ENCODE peak calls at places on chromosomes 12 and 14, in six cellular contexts. J is RWPE1, D is Panc1, I is substantia nigra, V is HCT116, Q is mammary epithelial cell. M is an unnamed sample.
A peak's percentile ranks its signal among the peaks of the same experiment; 100 is the strongest.

GRCh38 chr14:104768437-104769323 is 15.7 kb downstream of the SIVA1 start:
- DNase-seq in J (peak; percentile 65), D (peak; percentile 45), I (peak; percentile 75), V (peak; percentile 51), Q (peak; percentile 67), M (peak; percentile 94)

GRCh38 chr14:21072102-21072501 is 2.0 kb downstream of the ARHGEF40 start:
- DNase-seq in J (no peak), D (no peak), I (no peak), V (no peak), Q (no peak), M (no peak)

GRCh38 chr14:72275242-72275641 is 343.0 kb downstream of the RGS6 start:
- DNase-seq in J (no peak), D (no peak), I (no peak), V (no peak), Q (no peak), M (no peak)

GRCh38 chr12:131918311-131919050 is 10.6 kb upstream of the PUS1 start:
- DNase-seq in J (no peak), D (no peak), I (no peak), V (no peak), Q (no peak), M (no peak)

GRCh38 chr12:73187765-73188164 is 915.6 kb downstream of the TRHDE start:
- DNase-seq in J (no peak), D (no peak), I (no peak), V (no peak), Q (no peak), M (no peak)

GRCh38 chr12:69540606-69541386 is 44.5 kb upstream of the CCT2 start:
- DNase-seq in J (no peak), D (no peak), I (no peak), V (no peak), Q (no peak), M (no peak)

GRCh38 chr12:115632323-115632722 is 645.2 kb downstream of the MED13L start:
- DNase-seq in J (peak; percentile 27), D (no peak), I (no peak), V (no peak), Q (peak; percentile 8), M (no peak)

GRCh38 chr12:113103756-113104450 is 31.7 kb downstream of the RASAL1 start:
- DNase-seq in J (peak; percentile 56), D (no peak), I (no peak), V (no peak), Q (peak; percentile 27), M (peak; percentile 63)

GRCh38 chr14:93186961-93187360 is 1.8 kb downstream of the LYSET start:
- DNase-seq in J (no peak), D (no peak), I (no peak), V (no peak), Q (no peak), M (no peak)

GRCh38 chr12:6074979-6075585 is 49.4 kb downstream of the VWF start:
- DNase-seq in J (no peak), D (no peak), I (no peak), V (no peak), Q (no peak), M (no peak)

GRCh38 chr12:116529048-116529447 is 30.1 kb upstream of the MAP1LC3B2 start:
- DNase-seq in J (no peak), D (no peak), I (no peak), V (no peak), Q (no peak), M (peak; percentile 54)

GRCh38 chr12:6927999-6928702 is 392 bp downstream of the ATN1 start:
- DNase-seq in J (no peak), D (no peak), I (no peak), V (no peak), Q (no peak), M (peak; percentile 40)

GRCh38 chr12:106269150-106269771 is 21.4 kb upstream of the CKAP4 start:
- DNase-seq in J (no peak), D (no peak), I (no peak), V (no peak), Q (no peak), M (no peak)

GRCh38 chr12:76329163-76329562 is 19.1 kb downstream of the BBS10 start:
- DNase-seq in J (peak; percentile 92), D (no peak), I (no peak), V (peak; percentile 86), Q (peak; percentile 58), M (no peak)

GRCh38 chr14:99426796-99427346 is 53.8 kb downstream of the SETD3 start:
- DNase-seq in J (no peak), D (no peak), I (no peak), V (no peak), Q (no peak), M (no peak)

GRCh38 chr12:76085159-76085868 is 829 bp upstream of the NAP1L1 start:
- DNase-seq in J (no peak), D (no peak), I (no peak), V (no peak), Q (peak; percentile 10), M (peak; percentile 7)

DNA sequence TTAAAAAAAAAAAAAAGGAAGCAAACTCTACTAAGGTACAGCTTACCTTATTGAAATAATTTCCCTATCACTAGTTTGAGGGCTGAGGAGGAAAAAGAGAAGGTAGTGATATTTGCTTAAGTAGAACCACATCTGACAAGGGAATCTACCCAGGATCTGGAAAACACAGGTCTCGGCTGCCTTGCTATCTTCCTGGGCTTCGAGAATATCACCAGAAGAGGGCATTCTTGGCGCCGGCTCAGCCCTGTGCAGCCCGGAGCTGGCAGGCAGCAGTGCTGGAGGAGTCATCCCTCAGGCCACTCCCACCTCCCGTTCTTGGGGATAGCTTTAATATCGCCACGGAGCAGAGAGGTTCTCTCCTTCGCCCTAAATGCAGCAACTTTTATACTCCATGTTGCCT is 1181.2 kb downstream of the VRK1 start:
- DNase-seq in J (peak; percentile 81), D (no peak), I (peak; percentile 31), V (peak; percentile 6), Q (peak; percentile 70), M (peak; percentile 76)
- H3K27ac ChIP-seq in J (peak overlapping the region; percentile 93), D (no peak overlapping the region), I (peak overlapping the region; percentile 31), V (no peak overlapping the region), Q (no peak overlapping the region), M (peak overlapping the region; percentile 76)

DNA sequence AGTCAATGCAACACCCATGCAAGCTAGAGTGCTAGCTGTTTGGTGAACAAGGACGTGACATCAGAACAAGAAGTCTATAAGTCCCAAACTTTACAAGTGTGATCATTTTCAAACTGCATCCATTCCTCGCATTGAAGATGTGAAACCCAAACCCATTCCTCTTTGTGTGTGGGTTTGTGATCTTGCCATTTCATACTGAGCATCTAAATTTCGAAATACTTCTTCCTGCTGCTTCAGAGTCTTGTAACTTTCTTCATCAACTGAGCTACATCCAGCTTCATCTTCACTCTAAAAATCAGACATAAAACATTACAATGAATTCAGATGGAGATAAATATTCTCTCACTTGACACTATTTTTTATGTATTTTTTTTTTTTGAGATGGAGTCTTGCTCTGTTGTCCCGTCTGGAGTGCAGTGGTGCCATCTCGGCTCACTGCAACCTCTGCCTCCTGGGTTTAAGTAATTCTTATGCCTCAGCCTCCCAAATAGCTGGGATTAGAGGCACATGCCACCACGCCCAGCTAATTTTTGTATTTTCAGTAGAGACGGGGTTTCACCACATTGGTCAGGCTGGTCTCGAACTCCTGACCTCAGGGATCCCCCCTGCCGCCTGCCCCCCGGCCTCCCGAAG is 4.8 kb upstream of the ZCCHC8 start:
- DNase-seq in J (no peak), D (no peak), I (no peak), V (no peak), Q (no peak), M (no peak)
- H3K27ac ChIP-seq in J (no peak overlapping the region), D (no peak overlapping the region), I (no peak overlapping the region), V (no peak overlapping the region), Q (no peak overlapping the region), M (no peak overlapping the region)

DNA sequence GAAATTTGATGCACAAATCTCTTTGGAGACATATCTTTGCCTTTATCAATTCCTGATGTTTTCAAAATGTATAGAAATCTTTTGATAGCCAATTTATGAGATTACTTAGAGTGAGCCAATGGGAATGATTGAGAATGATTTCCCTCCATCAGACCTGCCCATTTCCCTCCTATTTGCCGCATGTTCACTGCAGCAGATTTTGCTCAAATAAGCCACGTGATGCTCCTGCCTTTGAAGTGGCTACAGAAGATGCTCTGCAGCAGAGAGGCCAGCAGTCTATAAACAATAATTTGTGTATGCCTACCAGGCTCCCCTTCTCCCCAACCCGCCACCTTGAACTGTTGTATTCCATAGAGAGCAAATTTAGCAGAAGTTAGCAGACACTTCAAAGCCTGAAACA is 21.9 kb downstream of the WIF1 start:
- DNase-seq in J (no peak), D (no peak), I (no peak), V (no peak), Q (no peak), M (no peak)
- H3K27ac ChIP-seq in J (no peak overlapping the region), D (no peak overlapping the region), I (no peak overlapping the region), V (no peak overlapping the region), Q (no peak overlapping the region), M (no peak overlapping the region)

GRCh38 chr14:70624972-70625371 is 16.7 kb upstream of the TTC9 start:
- DNase-seq in J (no peak), D (no peak), I (no peak), V (no peak), Q (peak; percentile 36), M (no peak)
- H3K27ac ChIP-seq in J (no peak overlapping the region), D (no peak overlapping the region), I (no peak overlapping the region), V (no peak overlapping the region), Q (no peak overlapping the region), M (no peak overlapping the region)

DNA sequence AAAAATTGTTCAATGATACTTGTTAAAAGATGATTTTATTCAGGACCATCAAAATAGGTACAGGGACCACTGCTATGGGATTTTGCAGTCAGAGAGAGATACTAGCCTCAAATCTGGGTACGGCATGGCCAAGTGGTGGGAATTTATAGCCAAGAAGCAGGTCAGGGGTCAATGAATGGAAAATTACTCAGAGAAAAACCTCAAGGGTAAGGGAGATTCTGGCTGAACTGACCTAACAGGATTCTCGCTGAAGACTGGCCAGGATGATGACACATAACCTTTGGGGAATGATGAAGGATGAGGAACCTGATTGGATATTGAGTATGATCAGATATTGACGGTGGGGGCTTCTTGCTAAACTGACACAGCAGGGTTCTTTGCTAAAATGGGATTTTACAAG is 32.7 kb downstream of the DEPDC4 start:
- DNase-seq in J (no peak), D (no peak), I (no peak), V (no peak), Q (peak; percentile 34), M (no peak)
- H3K27ac ChIP-seq in J (no peak overlapping the region), D (no peak overlapping the region), I (no peak overlapping the region), V (no peak overlapping the region), Q (no peak overlapping the region), M (no peak overlapping the region)

GRCh38 chr14:52350445-52350844 is 36.3 kb downstream of the PTGER2 start:
- DNase-seq in J (no peak), D (no peak), I (no peak), V (no peak), Q (no peak), M (no peak)

GRCh38 chr14:52348279-52348678 is 34.2 kb downstream of the PTGER2 start:
- DNase-seq in J (no peak), D (no peak), I (no peak), V (no peak), Q (no peak), M (no peak)

GRCh38 chr14:52346778-52347177 is 32.7 kb downstream of the PTGER2 start:
- DNase-seq in J (no peak), D (no peak), I (no peak), V (no peak), Q (no peak), M (no peak)

GRCh38 chr14:52349731-52350130 is 35.6 kb downstream of the PTGER2 start:
- DNase-seq in J (no peak), D (no peak), I (no peak), V (no peak), Q (no peak), M (no peak)

DNA sequence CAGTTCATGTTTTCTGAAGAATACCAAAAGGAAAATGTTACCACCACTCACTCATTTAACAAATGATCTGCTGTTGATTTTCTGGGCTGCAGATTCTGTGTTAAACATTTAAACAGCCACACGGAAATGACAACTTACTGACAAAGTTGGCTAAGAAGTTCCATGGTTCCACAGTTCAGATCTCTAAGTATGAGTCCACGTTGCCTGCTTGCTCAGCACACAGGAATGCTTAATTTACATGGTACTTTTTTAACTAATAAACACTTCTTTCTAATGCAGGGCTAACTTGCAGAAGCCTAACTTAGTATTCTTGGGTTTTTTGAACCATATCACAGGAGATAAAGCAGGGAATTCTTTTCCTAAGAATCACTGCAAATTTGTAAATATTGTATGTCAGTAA is 34.7 kb downstream of the PTGER2 start:
- DNase-seq in J (no peak), D (no peak), I (no peak), V (no peak), Q (no peak), M (no peak)
- H3K27ac ChIP-seq in J (no peak overlapping the region), D (no peak overlapping the region), I (no peak overlapping the region), V (no peak overlapping the region), Q (no peak overlapping the region), M (no peak overlapping the region)